ENCODE peak calls at places on chromosomes 5 and 9, in six cellular contexts. One of them, this sample, is unnamed.

GRCh38 chr5:1019001-1019651 is 10.5 kb downstream of the NKD2 start:
- DNase-seq in psoas muscle: peak
- DNase-seq in WTC11: peak
- DNase-seq in stimulated activated CD4-positive, alpha-beta T cell treated with anti-CD3 and anti-CD28 coated beads, Interleukin-15, amount 100 ng/mL, for 24 hours: no peak
- DNase-seq in left kidney: no peak
- DNase-seq in RKO: no peak
- DNase-seq in this sample: no peak

GRCh38 chr5:81202652-81203051 is 30.5 kb upstream of the CKMT2 start:
- DNase-seq in left kidney: no peak
- DNase-seq in stimulated activated CD4-positive, alpha-beta T cell treated with anti-CD3 and anti-CD28 coated beads, Interleukin-15, amount 100 ng/mL, for 24 hours: no peak
- DNase-seq in psoas muscle: no peak
- DNase-seq in RKO: no peak
- DNase-seq in WTC11: no peak
- DNase-seq in this sample: no peak

GRCh38 chr5:61974680-61975079 is 331.3 kb upstream of the KIF2A start:
- DNase-seq in psoas muscle: no peak
- DNase-seq in left kidney: no peak
- DNase-seq in RKO: no peak
- DNase-seq in WTC11: no peak
- DNase-seq in stimulated activated CD4-positive, alpha-beta T cell treated with anti-CD3 and anti-CD28 coated beads, Interleukin-15, amount 100 ng/mL, for 24 hours: peak
- DNase-seq in this sample: no peak

GRCh38 chr9:136090060-136090735 is 4.9 kb downstream of the NACC2 start:
- DNase-seq in left kidney: no peak
- DNase-seq in WTC11: no peak
- DNase-seq in RKO: no peak
- DNase-seq in stimulated activated CD4-positive, alpha-beta T cell treated with anti-CD3 and anti-CD28 coated beads, Interleukin-15, amount 100 ng/mL, for 24 hours: no peak
- DNase-seq in psoas muscle: peak
- DNase-seq in this sample: no peak

GRCh38 chr5:178201221-178201926 is 3.0 kb upstream of the HNRNPAB start:
- DNase-seq in RKO: no peak
- DNase-seq in WTC11: peak
- DNase-seq in left kidney: no peak
- DNase-seq in stimulated activated CD4-positive, alpha-beta T cell treated with anti-CD3 and anti-CD28 coated beads, Interleukin-15, amount 100 ng/mL, for 24 hours: no peak
- DNase-seq in psoas muscle: no peak
- DNase-seq in this sample: no peak

GRCh38 chr5:135208555-135209494 is 174.8 kb upstream of the PITX1 start:
- DNase-seq in RKO: peak
- DNase-seq in psoas muscle: peak
- DNase-seq in WTC11: no peak
- DNase-seq in left kidney: peak
- DNase-seq in stimulated activated CD4-positive, alpha-beta T cell treated with anti-CD3 and anti-CD28 coated beads, Interleukin-15, amount 100 ng/mL, for 24 hours: no peak
- DNase-seq in this sample: no peak

GRCh38 chr5:122313941-122314340 is 1.9 kb downstream of the SNCAIP start:
- DNase-seq in left kidney: no peak
- DNase-seq in psoas muscle: no peak
- DNase-seq in WTC11: no peak
- DNase-seq in RKO: no peak
- DNase-seq in stimulated activated CD4-positive, alpha-beta T cell treated with anti-CD3 and anti-CD28 coated beads, Interleukin-15, amount 100 ng/mL, for 24 hours: no peak
- DNase-seq in this sample: no peak

GRCh38 chr5:97115932-97116331 is 26.5 kb downstream of the LIX1 start:
- DNase-seq in left kidney: no peak
- DNase-seq in WTC11: no peak
- DNase-seq in psoas muscle: no peak
- DNase-seq in RKO: no peak
- DNase-seq in stimulated activated CD4-positive, alpha-beta T cell treated with anti-CD3 and anti-CD28 coated beads, Interleukin-15, amount 100 ng/mL, for 24 hours: no peak
- DNase-seq in this sample: no peak

GRCh38 chr9:133881671-133882381 is 110.3 kb downstream of the VAV2 start:
- DNase-seq in left kidney: no peak
- DNase-seq in stimulated activated CD4-positive, alpha-beta T cell treated with anti-CD3 and anti-CD28 coated beads, Interleukin-15, amount 100 ng/mL, for 24 hours: no peak
- DNase-seq in RKO: no peak
- DNase-seq in WTC11: no peak
- DNase-seq in psoas muscle: no peak
- DNase-seq in this sample: no peak

GRCh38 chr5:67404261-67405100 is 207.9 kb upstream of the CD180 start:
- DNase-seq in RKO: peak
- DNase-seq in psoas muscle: no peak
- DNase-seq in stimulated activated CD4-positive, alpha-beta T cell treated with anti-CD3 and anti-CD28 coated beads, Interleukin-15, amount 100 ng/mL, for 24 hours: no peak
- DNase-seq in left kidney: no peak
- DNase-seq in WTC11: no peak
- DNase-seq in this sample: no peak

GRCh38 chr5:45113726-45114125 is 305.0 kb downstream of the MRPS30 start:
- DNase-seq in WTC11: no peak
- DNase-seq in stimulated activated CD4-positive, alpha-beta T cell treated with anti-CD3 and anti-CD28 coated beads, Interleukin-15, amount 100 ng/mL, for 24 hours: no peak
- DNase-seq in RKO: peak
- DNase-seq in left kidney: no peak
- DNase-seq in psoas muscle: no peak
- DNase-seq in this sample: no peak

GRCh38 chr9:132534832-132535231 is 47.6 kb upstream of the BARHL1 start:
- DNase-seq in left kidney: no peak
- DNase-seq in psoas muscle: no peak
- DNase-seq in stimulated activated CD4-positive, alpha-beta T cell treated with anti-CD3 and anti-CD28 coated beads, Interleukin-15, amount 100 ng/mL, for 24 hours: no peak
- DNase-seq in WTC11: no peak
- DNase-seq in RKO: no peak
- DNase-seq in this sample: no peak

GRCh38 chr5:79971156-79971555 is 19.9 kb downstream of the MTX3 start:
- DNase-seq in left kidney: no peak
- DNase-seq in stimulated activated CD4-positive, alpha-beta T cell treated with anti-CD3 and anti-CD28 coated beads, Interleukin-15, amount 100 ng/mL, for 24 hours: no peak
- DNase-seq in RKO: no peak
- DNase-seq in psoas muscle: no peak
- DNase-seq in WTC11: no peak
- DNase-seq in this sample: no peak

GRCh38 chr5:131001507-131001906 is 163.5 kb downstream of the HINT1 start:
- DNase-seq in RKO: no peak
- DNase-seq in left kidney: no peak
- DNase-seq in psoas muscle: no peak
- DNase-seq in WTC11: no peak
- DNase-seq in stimulated activated CD4-positive, alpha-beta T cell treated with anti-CD3 and anti-CD28 coated beads, Interleukin-15, amount 100 ng/mL, for 24 hours: no peak
- DNase-seq in this sample: no peak

GRCh38 chr9:128254855-128255759 is 20.7 kb downstream of the GOLGA2 start:
- DNase-seq in left kidney: peak
- DNase-seq in stimulated activated CD4-positive, alpha-beta T cell treated with anti-CD3 and anti-CD28 coated beads, Interleukin-15, amount 100 ng/mL, for 24 hours: peak
- DNase-seq in psoas muscle: peak
- DNase-seq in RKO: peak
- DNase-seq in WTC11: peak
- DNase-seq in this sample: peak

GRCh38 chr5:78837836-78838235 is 147.3 kb downstream of the ARSB start:
- DNase-seq in WTC11: no peak
- DNase-seq in psoas muscle: no peak
- DNase-seq in left kidney: no peak
- DNase-seq in RKO: no peak
- DNase-seq in stimulated activated CD4-positive, alpha-beta T cell treated with anti-CD3 and anti-CD28 coated beads, Interleukin-15, amount 100 ng/mL, for 24 hours: no peak
- DNase-seq in this sample: no peak

GRCh38 chr9:126615251-126615790 is 1.6 kb downstream of the LMX1B start:
- DNase-seq in WTC11: peak
- DNase-seq in psoas muscle: no peak
- DNase-seq in RKO: no peak
- DNase-seq in stimulated activated CD4-positive, alpha-beta T cell treated with anti-CD3 and anti-CD28 coated beads, Interleukin-15, amount 100 ng/mL, for 24 hours: peak
- DNase-seq in left kidney: peak
- DNase-seq in this sample: peak

GRCh38 chr9:21027295-21027694 is 4.1 kb downstream of the HACD4 start:
- DNase-seq in left kidney: no peak
- DNase-seq in RKO: peak
- DNase-seq in WTC11: no peak
- DNase-seq in stimulated activated CD4-positive, alpha-beta T cell treated with anti-CD3 and anti-CD28 coated beads, Interleukin-15, amount 100 ng/mL, for 24 hours: no peak
- DNase-seq in psoas muscle: no peak
- DNase-seq in this sample: no peak

GRCh38 chr9:27181381-27181780 is 72.4 kb downstream of the TEK start:
- DNase-seq in psoas muscle: no peak
- DNase-seq in stimulated activated CD4-positive, alpha-beta T cell treated with anti-CD3 and anti-CD28 coated beads, Interleukin-15, amount 100 ng/mL, for 24 hours: no peak
- DNase-seq in WTC11: no peak
- DNase-seq in RKO: no peak
- DNase-seq in left kidney: no peak
- DNase-seq in this sample: no peak

GRCh38 chr9:19946446-19947109 is 157.7 kb upstream of the SLC24A2 start:
- DNase-seq in left kidney: peak
- DNase-seq in WTC11: no peak
- DNase-seq in stimulated activated CD4-positive, alpha-beta T cell treated with anti-CD3 and anti-CD28 coated beads, Interleukin-15, amount 100 ng/mL, for 24 hours: peak
- DNase-seq in RKO: peak
- DNase-seq in psoas muscle: no peak
- DNase-seq in this sample: peak

GRCh38 chr5:136420168-136420916 is 55.0 kb upstream of the TRPC7 start:
- DNase-seq in WTC11: no peak
- DNase-seq in left kidney: peak
- DNase-seq in psoas muscle: no peak
- DNase-seq in stimulated activated CD4-positive, alpha-beta T cell treated with anti-CD3 and anti-CD28 coated beads, Interleukin-15, amount 100 ng/mL, for 24 hours: no peak
- DNase-seq in RKO: no peak
- DNase-seq in this sample: no peak

GRCh38 chr5:90658620-90659019 is 100.0 kb downstream of the ADGRV1 start:
- DNase-seq in stimulated activated CD4-positive, alpha-beta T cell treated with anti-CD3 and anti-CD28 coated beads, Interleukin-15, amount 100 ng/mL, for 24 hours: no peak
- DNase-seq in WTC11: no peak
- DNase-seq in left kidney: no peak
- DNase-seq in psoas muscle: no peak
- DNase-seq in RKO: no peak
- DNase-seq in this sample: no peak

GRCh38 chr5:5419291-5420210 is 2.9 kb upstream of the ICE1 start:
- DNase-seq in WTC11: peak
- DNase-seq in stimulated activated CD4-positive, alpha-beta T cell treated with anti-CD3 and anti-CD28 coated beads, Interleukin-15, amount 100 ng/mL, for 24 hours: no peak
- DNase-seq in RKO: peak
- DNase-seq in psoas muscle: no peak
- DNase-seq in left kidney: peak
- DNase-seq in this sample: no peak

GRCh38 chr5:112312295-112312694 is 106.8 kb downstream of the EPB41L4A start:
- DNase-seq in left kidney: no peak
- DNase-seq in psoas muscle: no peak
- DNase-seq in stimulated activated CD4-positive, alpha-beta T cell treated with anti-CD3 and anti-CD28 coated beads, Interleukin-15, amount 100 ng/mL, for 24 hours: no peak
- DNase-seq in WTC11: no peak
- DNase-seq in RKO: no peak
- DNase-seq in this sample: no peak

GRCh38 chr5:139903805-139904565 is 108.4 kb downstream of the PSD2 start:
- DNase-seq in psoas muscle: peak
- DNase-seq in RKO: no peak
- DNase-seq in WTC11: peak
- DNase-seq in left kidney: peak
- DNase-seq in stimulated activated CD4-positive, alpha-beta T cell treated with anti-CD3 and anti-CD28 coated beads, Interleukin-15, amount 100 ng/mL, for 24 hours: peak
- DNase-seq in this sample: no peak

GRCh38 chr9:636931-637591 is 204.4 kb upstream of the DMRT1 start:
- DNase-seq in WTC11: no peak
- DNase-seq in RKO: peak
- DNase-seq in stimulated activated CD4-positive, alpha-beta T cell treated with anti-CD3 and anti-CD28 coated beads, Interleukin-15, amount 100 ng/mL, for 24 hours: no peak
- DNase-seq in left kidney: no peak
- DNase-seq in psoas muscle: no peak
- DNase-seq in this sample: no peak

GRCh38 chr5:76084496-76085285 is 1.5 kb downstream of the SV2C start:
- DNase-seq in psoas muscle: no peak
- DNase-seq in left kidney: peak
- DNase-seq in WTC11: peak
- DNase-seq in RKO: no peak
- DNase-seq in stimulated activated CD4-positive, alpha-beta T cell treated with anti-CD3 and anti-CD28 coated beads, Interleukin-15, amount 100 ng/mL, for 24 hours: peak
- DNase-seq in this sample: no peak